ENCODE peak calls at places on chromosomes 3 and 15, in six cellular contexts. O is naive thymus-derived CD4-positive, alpha-beta T cell; H is mammary epithelial cell; N is lower lobe of right lung; Y is H9; C is lung. X is an unnamed sample. For H3K27me3 and H3K4me1, the result is how much of the 10 kb centered on the place peaks cover.

GRCh38 chr3:38985581-38985980 is 66.2 kb downstream of the SCN11A start:
- DNase-seq in C (no peak), O (no peak), N (no peak), H (peak), Y (no peak), X (no peak)

GRCh38 chr3:55690746-55691540 is 203.8 kb upstream of the WNT5A start:
- DNase-seq in C (peak), H (no peak), N (no peak), O (no peak), Y (peak), X (no peak)

GRCh38 chr3:153137626-153138025 is 24.4 kb upstream of the RAP2B start:
- DNase-seq in N (no peak), C (no peak), O (no peak), H (no peak), Y (no peak), X (no peak)

GRCh38 chr3:61649381-61650170 is 88.2 kb downstream of the PTPRG start:
- DNase-seq in N (no peak), C (no peak), H (no peak), O (no peak), Y (no peak), X (no peak)

GRCh38 chr3:4722103-4722502 is 229.0 kb downstream of the ITPR1 start:
- DNase-seq in O (no peak), N (no peak), H (peak), Y (no peak), C (no peak), X (peak)

GRCh38 chr3:34676431-34676830 is 878.0 kb downstream of the PDCD6IP start:
- DNase-seq in O (no peak), C (no peak), H (no peak), Y (no peak), N (no peak), X (no peak)

GRCh38 chr3:76107935-76108570 is 322.7 kb upstream of the ZNF717 start:
- DNase-seq in H (peak), O (no peak), C (no peak), N (no peak), Y (no peak), X (no peak)

GRCh38 chr3:86723433-86723832 is 267.5 kb downstream of the VGLL3 start:
- DNase-seq in C (no peak), Y (no peak), N (no peak), H (peak), O (no peak), X (no peak)

GRCh38 chr15:29099131-29099880 is 170.3 kb downstream of the NSMCE3 start:
- DNase-seq in C (no peak), Y (no peak), O (no peak), N (no peak), H (no peak), X (no peak)

GRCh38 chr3:49529567-49529966 is 24.7 kb upstream of the BSN start:
- DNase-seq in H (no peak), C (no peak), N (no peak), O (no peak), Y (no peak), X (no peak)

DNA sequence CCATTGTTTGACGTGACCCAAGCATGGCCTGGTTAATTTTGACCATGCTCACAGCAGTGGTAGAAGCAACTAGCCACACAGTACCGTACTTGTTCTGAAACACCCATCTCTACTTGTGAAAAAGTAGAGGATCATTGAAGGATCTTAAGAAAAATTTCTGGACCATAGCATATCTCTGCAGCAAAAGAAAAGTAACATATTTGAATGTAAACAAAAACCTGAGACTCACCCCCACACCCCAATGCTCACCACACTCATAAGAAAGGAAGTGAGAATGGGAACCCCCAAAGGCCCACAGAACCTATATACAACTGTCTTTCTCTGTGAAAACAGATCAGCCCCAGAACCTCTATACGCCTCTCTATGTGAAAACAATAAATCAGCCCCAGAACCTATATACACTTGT is 33.8 kb upstream of the TFRC start:
- DNase-seq in C (no peak), N (no peak), O (no peak), H (no peak), Y (no peak), X (no peak)
- H3K27me3 ChIP-seq in C (under half), N (under half), O (under half), H (under half), Y (under half), X (under half)

GRCh38 chr15:68209272-68209671 is 4.1 kb upstream of the CALML4 start:
- DNase-seq in O (no peak), C (no peak), N (no peak), Y (peak), H (no peak), X (no peak)

GRCh38 chr15:68206711-68207151 is 1.6 kb upstream of the CALML4 start:
- DNase-seq in O (no peak), Y (peak), N (no peak), C (no peak), H (no peak), X (no peak)

GRCh38 chr15:68208641-68209240 is 3.6 kb upstream of the CALML4 start:
- DNase-seq in N (no peak), Y (no peak), O (no peak), C (no peak), H (no peak), X (no peak)

GRCh38 chr15:68207176-68207935 is 2.2 kb upstream of the CALML4 start:
- DNase-seq in C (no peak), H (no peak), Y (no peak), O (no peak), N (no peak), X (no peak)

DNA sequence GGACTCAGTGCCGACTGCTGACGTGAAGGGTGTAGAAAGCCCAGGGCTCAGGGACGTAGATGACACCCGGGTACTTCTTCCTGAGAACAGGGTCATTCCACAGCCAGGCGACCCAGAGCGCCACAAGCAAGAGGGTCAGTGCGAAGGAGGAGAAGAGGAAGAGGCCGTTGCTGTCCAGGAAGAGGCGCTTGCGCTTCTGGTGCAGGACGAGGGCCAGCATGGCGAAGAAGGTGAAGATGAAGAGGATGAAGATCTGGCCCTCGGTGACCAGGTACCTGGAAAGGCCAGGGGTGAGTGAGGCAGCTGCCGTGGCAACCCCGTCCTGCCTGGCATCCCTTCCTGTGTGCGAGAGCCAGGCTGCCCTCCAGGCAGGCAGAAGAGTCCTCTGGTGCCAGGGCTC is 3.0 kb upstream of the CALML4 start:
- DNase-seq in N (no peak), O (no peak), Y (no peak), C (no peak), H (no peak), X (no peak)
- H3K4me1 ChIP-seq in N (under half), O (under half), Y (under half), C (under half), H (under half), X (under half)

GRCh38 chr3:101532783-101533602 is 20.0 kb upstream of the SENP7 start:
- DNase-seq in H (no peak), N (no peak), C (no peak), O (no peak), Y (no peak), X (no peak)
- H3K27ac ChIP-seq in H (no peak), N (no peak), C (no peak), O (no peak), Y (no peak), X (no peak)

GRCh38 chr15:100920516-100921135 is 1.5 kb downstream of the LRRK1 start:
- DNase-seq in H (no peak), C (no peak), Y (no peak), N (no peak), O (no peak), X (no peak)

GRCh38 chr15:100924436-100924835 is 5.3 kb downstream of the LRRK1 start:
- DNase-seq in N (no peak), H (no peak), O (no peak), Y (no peak), C (no peak), X (no peak)

GRCh38 chr15:100923902-100924301 is 4.7 kb downstream of the LRRK1 start:
- DNase-seq in H (no peak), Y (no peak), C (no peak), N (no peak), O (no peak), X (no peak)

GRCh38 chr15:100923076-100923475 is 3.9 kb downstream of the LRRK1 start:
- DNase-seq in O (no peak), C (no peak), Y (no peak), N (no peak), H (no peak), X (no peak)

DNA sequence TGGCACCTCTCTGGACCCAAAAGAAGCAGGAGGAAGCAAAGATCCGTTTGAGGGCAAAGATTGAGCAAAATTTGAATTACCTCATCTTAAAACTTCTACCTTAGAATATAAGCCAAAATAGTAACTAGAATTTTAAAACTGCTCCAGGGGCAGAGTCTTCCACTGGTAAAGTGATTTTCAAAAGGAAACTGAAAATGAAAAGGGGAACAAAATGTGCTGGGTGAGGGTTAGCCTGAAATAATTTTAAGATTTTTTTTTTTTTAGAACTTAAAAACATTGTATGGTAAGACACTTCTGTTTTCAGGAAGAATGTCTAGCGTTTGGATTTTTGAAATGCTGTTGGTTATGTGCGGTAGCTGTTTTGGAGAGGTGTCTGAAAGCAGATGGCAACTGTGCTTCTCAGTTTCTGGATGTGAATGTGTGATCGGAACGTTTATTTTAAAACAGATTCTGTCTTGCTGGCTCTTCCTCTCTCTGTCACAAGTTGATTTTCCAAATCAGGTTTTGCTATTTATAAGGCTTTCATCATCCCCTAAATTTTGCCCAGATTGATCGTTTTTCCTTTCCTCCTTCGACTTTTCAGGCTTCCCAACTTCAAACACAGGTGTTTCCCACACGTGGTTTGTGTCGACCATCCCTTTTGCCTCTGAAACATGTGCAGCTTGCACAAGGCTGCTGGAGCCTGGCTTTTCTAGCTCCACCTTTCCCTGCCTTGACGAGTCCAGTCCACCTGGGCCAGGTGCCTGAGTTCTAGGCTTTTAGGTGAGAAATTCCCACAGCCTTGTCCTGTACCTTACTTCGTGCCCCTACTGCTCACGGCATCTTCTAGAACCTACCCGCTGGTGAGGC is 3.3 kb downstream of the LRRK1 start:
- DNase-seq in N (no peak), H (no peak), C (no peak), Y (no peak), O (no peak), X (no peak)
- H3K27me3 ChIP-seq in N (under half), H (under half), C (under half), Y (under half), O (under half), X (under half)

GRCh38 chr15:82134426-82134825 is 88.6 kb upstream of the MEX3B start:
- DNase-seq in N (no peak), C (no peak), Y (no peak), O (no peak), H (no peak), X (no peak)

GRCh38 chr15:82132742-82133141 is 86.9 kb upstream of the MEX3B start:
- DNase-seq in Y (no peak), N (no peak), O (no peak), C (no peak), H (peak), X (no peak)

GRCh38 chr15:82129769-82130168 is 84.0 kb upstream of the MEX3B start:
- DNase-seq in C (no peak), H (no peak), O (no peak), Y (no peak), N (no peak), X (no peak)

GRCh38 chr15:82133251-82133650 is 87.4 kb upstream of the MEX3B start:
- DNase-seq in N (no peak), O (no peak), H (no peak), Y (no peak), C (no peak), X (no peak)

GRCh38 chr15:82132116-82132515 is 86.3 kb upstream of the MEX3B start:
- DNase-seq in O (no peak), H (no peak), Y (no peak), C (no peak), N (no peak), X (no peak)
- H3K4me1 ChIP-seq in O (under half), H (under half), Y (under half), C (under half), N (under half), X (under half)

GRCh38 chr3:114794894-114795630 is 352.0 kb downstream of the ZBTB20 start:
- DNase-seq in Y (no peak), O (no peak), C (no peak), H (no peak), N (no peak), X (no peak)

GRCh38 chr3:114799789-114800188 is 347.3 kb downstream of the ZBTB20 start:
- DNase-seq in Y (no peak), O (no peak), N (no peak), C (no peak), H (no peak), X (no peak)

GRCh38 chr3:114792159-114792918 is 354.7 kb downstream of the ZBTB20 start:
- DNase-seq in H (no peak), O (no peak), Y (no peak), N (no peak), C (no peak), X (no peak)

GRCh38 chr3:114800272-114800671 is 346.8 kb downstream of the ZBTB20 start:
- DNase-seq in H (no peak), Y (no peak), O (no peak), N (no peak), C (no peak), X (no peak)

GRCh38 chr3:114796796-114797195 is 350.3 kb downstream of the ZBTB20 start:
- DNase-seq in N (no peak), O (no peak), H (peak), C (no peak), Y (no peak), X (no peak)
- H3K27ac ChIP-seq in N (no peak), O (no peak), H (no peak), C (no peak), Y (no peak), X (no peak)

GRCh38 chr3:123343296-123344174 is 105.4 kb downstream of the ADCY5 start:
- DNase-seq in O (no peak), Y (no peak), C (no peak), H (no peak), N (no peak), X (no peak)

GRCh38 chr3:123344941-123345594 is 103.8 kb downstream of the ADCY5 start:
- DNase-seq in Y (no peak), N (no peak), O (no peak), C (no peak), H (no peak), X (no peak)

GRCh38 chr3:123341871-123342630 is 106.8 kb downstream of the ADCY5 start:
- DNase-seq in Y (no peak), H (no peak), C (no peak), N (no peak), O (no peak), X (no peak)

GRCh38 chr3:123344175-123344908 is 104.5 kb downstream of the ADCY5 start:
- DNase-seq in H (no peak), N (no peak), O (no peak), Y (peak), C (no peak), X (no peak)

DNA sequence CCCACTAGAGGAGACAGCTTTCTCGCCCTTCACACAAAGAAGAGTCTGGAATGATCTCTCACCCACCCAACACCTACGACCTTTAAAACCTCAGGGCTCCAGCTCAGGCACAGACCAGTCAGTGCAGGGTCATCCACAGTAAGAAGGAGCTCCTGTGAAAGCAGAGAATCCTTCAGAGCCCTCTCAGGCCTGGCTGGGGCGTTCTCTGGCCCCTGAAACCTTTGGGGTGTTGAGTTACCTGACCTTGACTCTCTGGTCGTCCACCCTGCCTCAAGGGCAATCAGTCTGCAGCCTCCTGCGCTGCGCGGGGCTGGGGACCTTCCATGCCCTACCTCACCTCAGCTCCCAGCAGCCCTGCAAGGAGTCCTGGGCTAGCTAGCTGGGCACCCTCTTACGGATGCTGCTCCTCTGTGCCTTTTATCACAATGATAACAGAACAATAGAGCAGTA is 106.2 kb downstream of the ADCY5 start:
- DNase-seq in O (no peak), C (no peak), Y (no peak), N (no peak), H (no peak), X (no peak)
- H3K27me3 ChIP-seq in O (under half), C (under half), Y (under half), N (under half), H (under half), X (under half)

GRCh38 chr3:158103956-158104338 is 2.3 kb downstream of the SHOX2 start:
- DNase-seq in N (no peak), C (no peak), O (no peak), H (no peak), Y (peak), X (no peak)
- H3K4me1 ChIP-seq in N (under half), C (under half), O (under half), H (under half), Y (under half), X (under half)

DNA sequence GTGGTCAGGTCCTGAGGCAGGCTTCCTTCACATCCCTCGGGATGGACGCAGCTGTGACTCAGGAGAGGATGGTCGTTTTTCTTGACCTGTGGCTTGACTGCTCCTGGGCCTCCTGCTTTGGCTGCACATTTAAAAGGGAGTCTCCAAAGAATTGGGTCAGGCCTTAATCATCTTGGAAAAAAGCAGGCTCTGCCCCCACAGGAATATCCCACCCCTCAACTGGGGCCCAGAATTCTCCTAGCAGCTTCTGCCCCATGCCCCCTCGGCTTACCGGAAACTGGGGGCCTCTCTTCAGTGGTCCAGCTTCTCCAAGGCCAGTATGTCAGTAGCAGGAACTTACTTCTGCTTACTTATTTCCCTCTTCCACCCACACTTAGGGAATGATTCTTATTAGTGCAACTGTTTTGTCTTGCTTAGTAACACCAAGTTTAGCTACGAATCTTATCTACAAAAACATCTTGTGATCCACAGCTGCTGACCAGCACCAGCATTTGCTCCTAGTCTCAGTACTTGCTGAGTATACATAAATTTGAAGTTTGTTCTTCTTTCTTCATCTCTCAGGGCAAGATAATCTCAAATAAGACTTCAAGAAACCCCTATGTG is 35.7 kb downstream of the ATG7 start:
- DNase-seq in H (no peak), C (no peak), N (no peak), Y (no peak), O (no peak), X (no peak)
- H3K27ac ChIP-seq in H (no peak), C (no peak), N (peak), Y (no peak), O (no peak), X (no peak)

GRCh38 chr3:151100076-151100475 is 14.6 kb downstream of the MED12L start:
- DNase-seq in Y (no peak), N (no peak), C (no peak), O (no peak), H (no peak), X (no peak)
- H3K27me3 ChIP-seq in Y (under half), N (under half), C (under half), O (under half), H (under half), X (under half)